ENCODE peak calls at places on chromosome 4, in nine cellular contexts. One of them, this sample, is unnamed.

GRCh38 chr4:40564004-40564403 is 65.7 kb downstream of the RBM47 start:
- DNase-seq in GM04503: no peak
- DNase-seq in mesothelial cell of epicardium: no peak
- DNase-seq in NCI-H345: no peak
- DNase-seq in NCI-H1092: no peak
- DNase-seq in H4: peak
- DNase-seq in left colon: no peak
- DNase-seq in amniotic stem cell: no peak
- DNase-seq in AG08396: no peak
- DNase-seq in this sample: no peak

GRCh38 chr4:81165853-81166430 is 49.1 kb downstream of the PRKG2 start:
- DNase-seq in amniotic stem cell: no peak
- DNase-seq in GM04503: no peak
- DNase-seq in AG08396: no peak
- DNase-seq in NCI-H345: no peak
- DNase-seq in left colon: no peak
- DNase-seq in NCI-H1092: no peak
- DNase-seq in H4: no peak
- DNase-seq in mesothelial cell of epicardium: no peak
- DNase-seq in this sample: no peak

GRCh38 chr4:48594185-48594584 is 104.1 kb downstream of the ZAR1 start:
- DNase-seq in amniotic stem cell: no peak
- DNase-seq in NCI-H345: no peak
- DNase-seq in H4: no peak
- DNase-seq in NCI-H1092: no peak
- DNase-seq in left colon: no peak
- DNase-seq in AG08396: no peak
- DNase-seq in mesothelial cell of epicardium: no peak
- DNase-seq in GM04503: no peak
- DNase-seq in this sample: no peak

GRCh38 chr4:141761926-141762325 is 125.5 kb downstream of the IL15 start:
- DNase-seq in mesothelial cell of epicardium: no peak
- DNase-seq in NCI-H345: no peak
- DNase-seq in left colon: no peak
- DNase-seq in GM04503: no peak
- DNase-seq in AG08396: no peak
- DNase-seq in H4: no peak
- DNase-seq in NCI-H1092: no peak
- DNase-seq in amniotic stem cell: no peak
- DNase-seq in this sample: no peak

GRCh38 chr4:3369781-3370660 is 71.7 kb upstream of the HGFAC start:
- DNase-seq in NCI-H345: peak
- DNase-seq in H4: peak
- DNase-seq in mesothelial cell of epicardium: no peak
- DNase-seq in GM04503: peak
- DNase-seq in amniotic stem cell: peak
- DNase-seq in NCI-H1092: peak
- DNase-seq in AG08396: peak
- DNase-seq in left colon: no peak
- DNase-seq in this sample: peak

GRCh38 chr4:161829631-161830030 is 334.2 kb downstream of the FSTL5 start:
- DNase-seq in AG08396: no peak
- DNase-seq in amniotic stem cell: no peak
- DNase-seq in GM04503: no peak
- DNase-seq in mesothelial cell of epicardium: no peak
- DNase-seq in NCI-H1092: peak
- DNase-seq in left colon: no peak
- DNase-seq in NCI-H345: no peak
- DNase-seq in H4: no peak
- DNase-seq in this sample: no peak

GRCh38 chr4:74608151-74608949 is 163.4 kb downstream of the AREG start:
- DNase-seq in H4: no peak
- DNase-seq in mesothelial cell of epicardium: no peak
- DNase-seq in NCI-H1092: no peak
- DNase-seq in left colon: no peak
- DNase-seq in amniotic stem cell: no peak
- DNase-seq in GM04503: no peak
- DNase-seq in NCI-H345: no peak
- DNase-seq in AG08396: peak
- DNase-seq in this sample: no peak

GRCh38 chr4:99091174-99091573 is 2.6 kb upstream of the ADH5 start:
- DNase-seq in GM04503: no peak
- DNase-seq in mesothelial cell of epicardium: no peak
- DNase-seq in NCI-H345: no peak
- DNase-seq in amniotic stem cell: no peak
- DNase-seq in H4: no peak
- DNase-seq in AG08396: no peak
- DNase-seq in left colon: no peak
- DNase-seq in NCI-H1092: no peak
- DNase-seq in this sample: no peak

GRCh38 chr4:58453956-58454355 is 1343.8 kb upstream of the IGFBP7 start:
- DNase-seq in left colon: no peak
- DNase-seq in mesothelial cell of epicardium: no peak
- DNase-seq in NCI-H345: no peak
- DNase-seq in GM04503: no peak
- DNase-seq in amniotic stem cell: no peak
- DNase-seq in NCI-H1092: no peak
- DNase-seq in AG08396: no peak
- DNase-seq in H4: no peak
- DNase-seq in this sample: no peak

GRCh38 chr4:15370296-15370695 is 57.5 kb upstream of the C1QTNF7 start:
- DNase-seq in amniotic stem cell: no peak
- DNase-seq in NCI-H345: no peak
- DNase-seq in H4: no peak
- DNase-seq in AG08396: no peak
- DNase-seq in GM04503: no peak
- DNase-seq in left colon: no peak
- DNase-seq in NCI-H1092: no peak
- DNase-seq in mesothelial cell of epicardium: no peak
- DNase-seq in this sample: no peak

GRCh38 chr4:169116270-169116901 is 106.3 kb upstream of the CBR4 start:
- DNase-seq in AG08396: no peak
- DNase-seq in H4: no peak
- DNase-seq in amniotic stem cell: no peak
- DNase-seq in GM04503: no peak
- DNase-seq in mesothelial cell of epicardium: no peak
- DNase-seq in left colon: no peak
- DNase-seq in NCI-H345: no peak
- DNase-seq in NCI-H1092: no peak
- DNase-seq in this sample: no peak

GRCh38 chr4:138235419-138235952 is 6.7 kb downstream of the SLC7A11 start:
- DNase-seq in NCI-H1092: no peak
- DNase-seq in amniotic stem cell: peak
- DNase-seq in GM04503: peak
- DNase-seq in H4: peak
- DNase-seq in NCI-H345: no peak
- DNase-seq in AG08396: peak
- DNase-seq in mesothelial cell of epicardium: no peak
- DNase-seq in left colon: no peak
- DNase-seq in this sample: no peak

GRCh38 chr4:168842186-168842585 is 167.9 kb downstream of the CBR4 start:
- DNase-seq in amniotic stem cell: no peak
- DNase-seq in left colon: no peak
- DNase-seq in H4: no peak
- DNase-seq in AG08396: no peak
- DNase-seq in NCI-H345: no peak
- DNase-seq in GM04503: no peak
- DNase-seq in mesothelial cell of epicardium: no peak
- DNase-seq in NCI-H1092: no peak
- DNase-seq in this sample: no peak

GRCh38 chr4:106444557-106444956 is 76.0 kb upstream of the GIMD1 start:
- DNase-seq in left colon: no peak
- DNase-seq in GM04503: peak
- DNase-seq in amniotic stem cell: no peak
- DNase-seq in H4: no peak
- DNase-seq in mesothelial cell of epicardium: no peak
- DNase-seq in AG08396: no peak
- DNase-seq in NCI-H345: no peak
- DNase-seq in NCI-H1092: no peak
- DNase-seq in this sample: no peak

GRCh38 chr4:87012265-87012953 is 77.6 kb downstream of the AFF1 start:
- DNase-seq in NCI-H1092: no peak
- DNase-seq in H4: no peak
- DNase-seq in mesothelial cell of epicardium: no peak
- DNase-seq in AG08396: no peak
- DNase-seq in GM04503: no peak
- DNase-seq in NCI-H345: no peak
- DNase-seq in amniotic stem cell: no peak
- DNase-seq in left colon: no peak
- DNase-seq in this sample: peak

GRCh38 chr4:83022724-83023427 is 12.1 kb upstream of the COPS4 start:
- DNase-seq in GM04503: no peak
- DNase-seq in NCI-H345: no peak
- DNase-seq in H4: no peak
- DNase-seq in mesothelial cell of epicardium: no peak
- DNase-seq in left colon: no peak
- DNase-seq in amniotic stem cell: no peak
- DNase-seq in NCI-H1092: no peak
- DNase-seq in AG08396: no peak
- DNase-seq in this sample: no peak